ENCODE peak calls at places on chromosomes 3 and 15, in nine cellular contexts. T is breast epithelium; M is A549; J is SJSA1; I is naive thymus-derived CD4-positive, alpha-beta T cell; P is heart left ventricle; A is cardiac muscle cell; Z is body of pancreas; E is CD8-positive, alpha-beta T cell. X is an unnamed sample. For H3K4me1, the result is how much of the 10 kb centered on the place peaks cover.

GRCh38 chr15:28944696-28945300 is 59.0 kb downstream of the APBA2 start:
- DNase-seq in T (no peak), I (no peak), J (peak), A (no peak), Z (no peak), E (no peak), P (no peak), M (no peak), X (no peak)

GRCh38 chr3:45546636-45547201 is 47.8 kb upstream of the LIMD1 start:
- DNase-seq in A (no peak), T (no peak), M (peak), Z (no peak), I (no peak), J (no peak), P (no peak), E (no peak), X (no peak)

GRCh38 chr15:67076147-67076843 is 10.9 kb downstream of the SMAD3 start:
- DNase-seq in J (peak), M (peak), P (no peak), E (no peak), Z (no peak), I (no peak), T (no peak), A (peak), X (no peak)

GRCh38 chr3:54859204-54859603 is 68.7 kb downstream of the LRTM1 start:
- DNase-seq in P (no peak), A (peak), I (no peak), T (no peak), M (no peak), E (no peak), J (no peak), Z (no peak), X (no peak)

GRCh38 chr3:48180530-48181253 is 7.5 kb downstream of the CDC25A start:
- DNase-seq in I (no peak), A (no peak), J (no peak), Z (no peak), T (no peak), M (no peak), P (no peak), E (no peak), X (no peak)

GRCh38 chr15:85795320-85795668 is 569 bp upstream of the KLHL25 start:
- DNase-seq in T (no peak), M (no peak), I (no peak), Z (no peak), E (no peak), P (no peak), A (no peak), J (no peak), X (no peak)

GRCh38 chr15:74788716-74789151 is 6.9 kb downstream of the CSK start:
- DNase-seq in J (no peak), E (no peak), T (no peak), I (peak), M (no peak), Z (no peak), A (no peak), P (no peak), X (peak)

GRCh38 chr15:98678484-98678883 is 30.1 kb downstream of the IGF1R start:
- DNase-seq in E (no peak), P (no peak), T (no peak), M (no peak), A (no peak), I (no peak), Z (no peak), J (no peak), X (no peak)

GRCh38 chr3:195095035-195095703 is 175.8 kb downstream of the XXYLT1 start:
- DNase-seq in M (no peak), I (no peak), P (no peak), E (no peak), T (no peak), A (no peak), Z (no peak), J (no peak), X (peak)

GRCh38 chr3:12024959-12025570 is 20.9 kb downstream of the SYN2 start:
- DNase-seq in M (no peak), J (no peak), T (no peak), I (no peak), Z (no peak), E (no peak), A (no peak), P (no peak), X (no peak)

GRCh38 chr3:30294241-30294667 is 312.1 kb upstream of the TGFBR2 start:
- DNase-seq in Z (no peak), J (no peak), I (no peak), M (no peak), A (peak), P (no peak), T (no peak), E (no peak), X (no peak)

GRCh38 chr3:122257951-122258350 is 67.1 kb upstream of the CSTA start:
- DNase-seq in E (no peak), P (no peak), Z (no peak), I (no peak), A (no peak), T (no peak), M (no peak), J (no peak), X (no peak)

GRCh38 chr3:192831111-192831644 is 86.5 kb downstream of the MB21D2 start:
- DNase-seq in M (no peak), A (peak), E (no peak), J (peak), T (no peak), I (no peak), P (no peak), Z (no peak), X (no peak)

GRCh38 chr3:3065876-3066275 is 44.3 kb downstream of the IL5RA start:
- DNase-seq in E (no peak), T (no peak), J (no peak), M (peak), Z (no peak), I (no peak), P (no peak), A (peak), X (no peak)

GRCh38 chr3:139836656-139837464 is 98.1 kb upstream of the CLSTN2 start:
- DNase-seq in T (no peak), P (no peak), A (no peak), E (no peak), I (no peak), M (no peak), Z (peak), J (no peak), X (no peak)

GRCh38 chr15:40053234-40054055 is 14.5 kb upstream of the SRP14 start:
- DNase-seq in M (no peak), E (no peak), J (peak), Z (no peak), A (no peak), T (no peak), I (no peak), P (no peak), X (no peak)

GRCh38 chr3:44000586-44000985 is 241.1 kb upstream of the TOPAZ1 start:
- DNase-seq in E (no peak), A (no peak), P (no peak), M (peak), T (no peak), J (no peak), I (no peak), Z (no peak), X (no peak)

GRCh38 chr3:14480207-14481017 is 59.7 kb downstream of the GRIP2 start:
- DNase-seq in Z (no peak), P (no peak), I (no peak), J (no peak), A (peak), M (no peak), E (no peak), T (no peak), X (no peak)

GRCh38 chr3:197249542-197249941 is 48.9 kb downstream of the DLG1 start:
- DNase-seq in E (no peak), M (no peak), A (no peak), I (no peak), Z (no peak), J (no peak), T (no peak), P (no peak), X (no peak)

GRCh38 chr3:197244751-197245150 is 53.7 kb downstream of the DLG1 start:
- DNase-seq in A (no peak), E (no peak), T (no peak), I (no peak), Z (no peak), P (no peak), M (no peak), J (no peak), X (no peak)

GRCh38 chr3:197242784-197243432 is 55.5 kb downstream of the DLG1 start:
- DNase-seq in Z (no peak), A (no peak), I (no peak), M (peak), T (no peak), J (no peak), E (no peak), P (no peak), X (no peak)

GRCh38 chr3:197253243-197253947 is 45.0 kb downstream of the DLG1 start:
- DNase-seq in J (no peak), Z (no peak), M (no peak), T (no peak), E (no peak), I (peak), A (no peak), P (no peak), X (no peak)

DNA sequence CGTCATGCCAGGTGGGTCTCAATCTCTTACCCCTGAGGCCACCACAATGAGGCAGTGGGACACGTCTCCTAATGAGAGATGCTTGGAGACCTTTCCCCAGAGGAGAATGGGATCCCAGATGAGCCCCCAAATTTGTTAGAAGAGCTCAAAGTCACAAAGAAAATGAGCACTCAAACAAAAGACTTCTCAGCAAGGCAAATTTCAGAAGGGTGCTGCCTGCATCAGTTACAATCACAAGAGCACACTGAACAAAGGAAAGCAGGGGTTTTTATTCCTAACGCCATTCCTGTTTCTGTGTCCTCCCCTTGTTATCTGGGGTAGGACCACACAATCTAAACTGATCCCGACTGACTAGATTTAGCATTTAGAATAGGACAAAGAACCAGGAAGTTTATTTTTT is 50.1 kb downstream of the DLG1 start:
- DNase-seq in Z (no peak), E (no peak), T (no peak), I (no peak), M (peak), J (no peak), P (no peak), A (no peak), X (no peak)
- H3K4me1 ChIP-seq in Z (under half), E (under half), T (under half), I (under half), M (under half), J (under half), P (under half), A (under half), X (under half)

GRCh38 chr3:71050521-71051258 is 532.8 kb downstream of the FOXP1 start:
- DNase-seq in J (no peak), T (no peak), I (peak), M (no peak), Z (no peak), A (peak), P (no peak), E (no peak), X (no peak)

GRCh38 chr3:71051259-71051595 is 532.3 kb downstream of the FOXP1 start:
- DNase-seq in J (no peak), A (no peak), E (no peak), I (no peak), T (no peak), M (no peak), P (no peak), Z (no peak), X (no peak)

GRCh38 chr3:71048948-71049347 is 534.6 kb downstream of the FOXP1 start:
- DNase-seq in E (no peak), I (no peak), J (peak), P (no peak), Z (no peak), T (no peak), A (no peak), M (peak), X (no peak)

GRCh38 chr3:71051893-71052687 is 531.4 kb downstream of the FOXP1 start:
- DNase-seq in T (no peak), E (no peak), I (no peak), Z (no peak), M (no peak), P (no peak), A (peak), J (no peak), X (no peak)

GRCh38 chr3:71050133-71050520 is 533.4 kb downstream of the FOXP1 start:
- DNase-seq in A (peak), Z (no peak), I (no peak), M (peak), P (no peak), T (no peak), J (no peak), E (no peak), X (no peak)
- H3K4me1 ChIP-seq in A (under half), Z (under half), I (under half), M (under half), P (under half), T (under half), J (half or more), E (half or more), X (half or more)

GRCh38 chr3:187739561-187740445 is 5.5 kb downstream of the BCL6 start:
- DNase-seq in E (peak), J (peak), T (peak), A (peak), P (peak), I (peak), M (peak), Z (peak), X (peak)
- H3K4me1 ChIP-seq in E (under half), J (under half), T (under half), A (under half), P (under half), I (under half), M (under half), Z (under half), X (half or more)

DNA sequence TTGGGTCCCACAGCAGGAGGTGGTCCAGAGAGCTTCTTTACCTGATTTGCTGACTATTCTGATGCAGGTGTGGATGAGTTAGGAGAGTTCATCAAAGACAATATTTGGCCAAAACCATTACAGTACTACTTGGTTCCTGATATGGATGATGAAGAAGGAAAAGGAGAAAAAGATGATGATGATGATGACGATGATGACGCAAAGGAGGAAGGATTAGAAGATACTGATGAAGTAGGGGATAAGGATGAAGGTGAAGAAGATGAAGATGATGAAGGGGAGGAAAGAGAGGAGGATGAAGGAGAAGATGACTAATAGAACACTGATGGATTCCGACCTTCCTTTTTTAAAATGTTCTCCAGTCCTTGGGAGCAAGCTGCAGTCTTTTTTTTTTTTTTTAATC is 148.7 kb downstream of the GBE1 start:
- DNase-seq in Z (no peak), A (no peak), M (no peak), T (no peak), I (no peak), P (no peak), E (no peak), J (no peak), X (no peak)
- H3K4me1 ChIP-seq in Z (under half), A (under half), M (under half), T (under half), I (under half), P (under half), E (under half), J (under half), X (under half)

DNA sequence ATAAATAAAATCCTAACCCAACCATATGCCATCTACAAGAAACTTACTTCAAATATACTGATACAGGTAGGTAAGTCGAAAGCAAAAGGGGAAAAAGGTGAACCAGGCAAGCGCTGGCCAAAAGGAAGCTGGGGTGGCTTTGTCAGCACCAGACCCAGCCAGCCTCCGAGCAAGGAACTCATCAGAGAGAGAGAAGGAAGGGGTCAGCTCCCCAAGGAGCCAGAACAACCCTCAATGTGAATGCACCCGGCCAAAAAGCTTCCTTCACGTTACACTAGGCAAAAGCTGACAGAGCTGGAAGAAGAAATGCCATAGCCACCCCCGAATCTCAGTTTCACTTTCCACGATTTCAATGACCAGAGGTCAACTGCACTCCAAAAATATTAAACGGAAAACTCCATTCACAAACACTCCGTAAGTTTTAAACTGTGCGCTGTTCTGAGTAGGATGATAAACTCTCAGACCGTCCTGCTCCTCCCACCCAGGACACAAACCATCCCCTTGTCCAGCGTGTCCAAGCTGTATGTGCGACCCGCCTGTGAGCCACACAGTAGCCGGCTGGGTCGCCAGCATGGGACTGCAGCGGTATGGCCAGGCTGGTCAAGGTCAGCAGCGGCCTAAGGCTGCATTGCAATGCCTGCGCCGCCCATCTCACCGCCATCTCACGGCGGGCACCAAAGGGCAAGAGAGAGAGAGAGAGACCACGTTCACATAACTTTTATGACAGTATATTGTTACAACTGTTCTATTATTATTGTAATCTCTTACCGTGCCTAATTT is 29.8 kb downstream of the CYFIP1 start:
- DNase-seq in I (no peak), Z (no peak), M (no peak), E (no peak), T (no peak), A (no peak), J (no peak), P (no peak), X (no peak)
- H3K4me1 ChIP-seq in I (under half), Z (under half), M (under half), E (under half), T (under half), A (under half), J (under half), P (under half), X (half or more)

X was measured in left lung.